ENCODE peak calls at places on chromosomes 2 and 18, in seven cellular contexts. K, V, Q, R, X, D and O are unnamed samples. For H3K9me3, the result is how much of the 10 kb centered on the place peaks cover.

GRCh38 chr2:43225093-43225787 is 1.2 kb downstream of the ZFP36L2 start:
- DNase-seq in K (peak), V (peak), Q (no peak), R (peak), X (peak), D (peak), O (peak)

GRCh38 chr2:102397167-102397566 is 25.8 kb upstream of the IL18RAP start:
- DNase-seq in K (no peak), V (no peak), Q (no peak), R (no peak), X (no peak), D (no peak), O (no peak)

GRCh38 chr2:127681976-127682857 is 6.9 kb upstream of the LIMS2 start:
- DNase-seq in K (no peak), V (no peak), Q (no peak), R (no peak), X (no peak), D (no peak), O (no peak)

GRCh38 chr18:48529796-48530195 is 9.0 kb upstream of the CTIF start:
- DNase-seq in K (no peak), V (no peak), Q (no peak), R (no peak), X (peak), D (no peak), O (no peak)

GRCh38 chr18:48799724-48800315 is 150.9 kb downstream of the SMAD7 start:
- DNase-seq in K (no peak), V (peak), Q (no peak), R (no peak), X (peak), D (no peak), O (no peak)

GRCh38 chr2:190835303-190835930 is 45.2 kb upstream of the GLS start:
- DNase-seq in K (no peak), V (peak), Q (no peak), R (no peak), X (no peak), D (no peak), O (no peak)

GRCh38 chr2:163641986-163642385 is 93.8 kb downstream of the FIGN start:
- DNase-seq in K (no peak), V (no peak), Q (no peak), R (no peak), X (no peak), D (no peak), O (no peak)

GRCh38 chr2:216688731-216689360 is 6.5 kb downstream of the IGFBP5 start:
- DNase-seq in K (no peak), V (no peak), Q (no peak), R (no peak), X (no peak), D (no peak), O (no peak)

GRCh38 chr18:24791736-24792135 is 331.3 kb downstream of the HRH4 start:
- DNase-seq in K (no peak), V (no peak), Q (no peak), R (no peak), X (no peak), D (no peak), O (no peak)

GRCh38 chr18:10020176-10020575 is 106.4 kb downstream of the VAPA start:
- DNase-seq in K (no peak), V (no peak), Q (no peak), R (no peak), X (peak), D (no peak), O (no peak)

GRCh38 chr2:19104503-19104902 is 253.9 kb downstream of the OSR1 start:
- DNase-seq in K (no peak), V (no peak), Q (no peak), R (no peak), X (no peak), D (no peak), O (no peak)

GRCh38 chr2:240405654-240406313 is 29.7 kb upstream of the GPC1 start:
- DNase-seq in K (peak), V (peak), Q (no peak), R (no peak), X (peak), D (no peak), O (no peak)

GRCh38 chr2:131156452-131157149 is 51.5 kb downstream of the PLEKHB2 start:
- DNase-seq in K (peak), V (no peak), Q (no peak), R (no peak), X (peak), D (no peak), O (no peak)

GRCh38 chr18:25830787-25831186 is 259.6 kb downstream of the SS18 start:
- DNase-seq in K (no peak), V (no peak), Q (no peak), R (no peak), X (no peak), D (no peak), O (no peak)

GRCh38 chr2:133993160-133993559 is 260.7 kb upstream of the MGAT5 start:
- DNase-seq in K (no peak), V (no peak), Q (no peak), R (no peak), X (no peak), D (no peak), O (no peak)

GRCh38 chr18:74567805-74568204 is 29.9 kb upstream of the ZNF407 start:
- DNase-seq in K (no peak), V (no peak), Q (no peak), R (no peak), X (peak), D (no peak), O (no peak)

GRCh38 chr18:58541137-58541788 is 87.6 kb downstream of the ALPK2 start:
- DNase-seq in K (no peak), V (no peak), Q (peak), R (no peak), X (peak), D (no peak), O (peak)

DNA sequence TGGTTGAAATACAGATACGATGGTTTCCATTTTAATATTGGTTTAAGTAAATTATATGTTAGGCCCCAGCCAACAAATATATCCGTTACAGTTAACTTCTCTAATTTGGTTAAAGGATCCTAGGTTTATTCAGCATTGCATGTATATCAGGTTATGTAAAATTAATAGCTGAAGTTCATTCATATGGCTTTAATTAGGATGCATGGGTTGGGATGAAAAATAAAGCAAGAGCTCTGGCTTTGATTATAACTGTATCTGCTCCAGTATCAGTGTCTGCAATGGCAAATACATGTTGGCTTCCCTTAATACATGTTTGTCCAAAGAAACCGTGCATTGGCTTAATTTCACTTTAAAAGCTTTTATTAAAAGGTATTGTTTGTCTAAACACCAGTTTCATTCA is 435.7 kb upstream of the SETBP1 start:
- DNase-seq in K (no peak), V (no peak), Q (no peak), R (no peak), X (no peak), D (no peak), O (no peak)
- H3K9me3 ChIP-seq in K (under half), V (under half), Q (under half), R (under half), X (under half), D (under half), O (under half)

GRCh38 chr18:79887181-79888000 is 64.1 kb downstream of the SLC66A2 start:
- DNase-seq in K (peak), V (peak), Q (no peak), R (peak), X (peak), D (no peak), O (no peak)

GRCh38 chr18:79884963-79885728 is 66.3 kb downstream of the SLC66A2 start:
- DNase-seq in K (peak), V (peak), Q (no peak), R (peak), X (peak), D (no peak), O (no peak)

GRCh38 chr18:79888016-79888415 is 63.4 kb downstream of the SLC66A2 start:
- DNase-seq in K (peak), V (no peak), Q (no peak), R (no peak), X (no peak), D (no peak), O (no peak)

GRCh38 chr18:79890638-79891037 is 60.8 kb downstream of the SLC66A2 start:
- DNase-seq in K (no peak), V (no peak), Q (no peak), R (no peak), X (no peak), D (no peak), O (no peak)

DNA sequence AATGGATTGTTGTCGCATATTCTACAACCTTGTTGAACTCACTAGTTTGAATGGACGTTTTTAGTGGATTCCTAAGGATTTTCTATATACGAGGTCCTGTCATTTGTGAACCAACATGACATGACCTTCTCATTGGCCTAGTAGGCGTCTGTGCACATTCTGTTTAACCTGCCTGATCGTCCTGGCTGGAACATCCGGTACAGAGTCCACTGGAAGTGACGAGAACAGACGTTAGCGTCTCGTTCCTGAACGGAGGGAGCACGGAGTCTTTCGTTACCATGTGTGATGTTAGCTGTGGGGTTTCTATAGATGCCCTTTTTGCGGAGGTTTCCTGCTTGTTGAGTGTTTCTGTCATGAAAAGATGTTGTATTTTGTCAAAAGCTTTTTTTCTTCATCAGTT is 61.9 kb downstream of the SLC66A2 start:
- DNase-seq in K (no peak), V (no peak), Q (no peak), R (no peak), X (no peak), D (no peak), O (no peak)
- H3K9me3 ChIP-seq in K (under half), V (under half), Q (under half), R (under half), X (half or more), D (under half), O (under half)

DNA sequence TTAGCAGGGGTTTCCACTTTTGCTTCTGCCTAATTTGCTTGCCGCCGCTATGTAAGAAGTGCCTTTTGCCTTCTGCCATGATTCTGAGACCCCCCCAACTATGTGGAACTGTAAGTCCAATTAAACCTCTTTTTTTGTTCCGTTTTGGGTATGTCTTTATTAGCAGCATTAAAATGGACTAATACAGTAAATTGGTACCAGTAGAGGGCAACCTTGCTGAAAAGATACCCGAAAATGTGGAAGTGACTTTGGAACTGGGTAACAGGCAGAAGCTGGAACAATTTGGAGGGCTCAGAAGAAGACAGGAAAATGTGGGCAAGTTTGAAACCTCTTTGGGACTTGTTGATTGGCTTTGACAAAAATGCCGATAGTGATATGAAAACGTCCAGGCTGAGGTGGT is 216.1 kb upstream of the FSIP2 start:
- DNase-seq in K (no peak), V (no peak), Q (no peak), R (no peak), X (no peak), D (no peak), O (no peak)
- H3K9me3 ChIP-seq in K (under half), V (under half), Q (under half), R (under half), X (under half), D (under half), O (under half)

DNA sequence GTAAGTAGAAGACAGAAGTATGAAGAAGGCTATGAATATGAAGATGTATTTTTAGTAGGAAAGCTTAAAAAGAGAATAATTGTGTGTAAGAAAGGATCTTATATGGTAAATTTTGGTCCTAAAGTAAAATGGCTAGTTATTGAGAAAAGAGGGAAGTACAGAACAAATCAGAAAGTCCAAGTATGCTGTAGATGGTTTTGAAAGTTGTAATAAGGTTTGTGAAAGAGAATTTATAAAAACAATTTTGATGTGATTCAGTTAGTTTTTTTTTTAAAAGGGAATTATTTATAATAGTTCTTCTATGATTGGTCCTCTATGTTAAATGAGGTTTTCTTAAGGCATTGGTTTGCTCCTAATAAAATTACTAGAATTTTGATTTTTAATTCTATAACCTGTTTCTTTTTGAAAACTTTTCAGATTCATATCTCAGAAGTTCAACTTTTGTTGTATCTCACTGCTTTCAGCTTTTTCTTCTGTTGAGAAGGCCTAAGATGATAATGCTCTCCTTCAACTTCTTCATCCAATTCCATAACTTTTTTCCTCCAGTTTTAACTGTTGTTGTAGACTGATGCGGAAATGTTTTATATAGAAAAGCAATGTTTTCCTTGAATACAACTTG is 322.7 kb downstream of the NOL4 start:
- DNase-seq in K (no peak), V (no peak), Q (no peak), R (no peak), X (no peak), D (no peak), O (no peak)
- H3K9me3 ChIP-seq in K (under half), V (under half), Q (under half), R (under half), X (half or more), D (under half), O (under half)

DNA sequence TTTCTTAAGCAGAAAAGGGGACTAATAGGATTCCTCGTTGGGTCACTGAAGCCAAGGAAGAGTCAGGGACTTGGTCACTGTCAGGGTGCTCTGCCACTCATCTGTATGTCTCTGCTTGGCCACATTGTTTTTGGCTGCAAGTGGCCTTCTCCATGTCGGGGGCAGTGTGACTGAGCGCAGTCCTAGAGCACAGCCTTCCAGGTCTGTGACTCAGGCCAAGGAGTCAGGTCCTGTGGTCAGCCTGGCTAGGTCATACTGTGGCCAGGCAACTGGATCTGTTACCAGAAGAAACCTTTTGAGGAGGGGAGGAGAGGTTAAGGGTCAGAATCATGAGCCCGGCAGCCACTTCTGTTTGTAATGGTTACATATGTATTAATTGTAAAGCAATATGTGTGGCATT is 61.3 kb downstream of the GALNT1 start:
- DNase-seq in K (no peak), V (no peak), Q (no peak), R (no peak), X (peak), D (no peak), O (no peak)
- H3K9me3 ChIP-seq in K (under half), V (under half), Q (under half), R (under half), X (under half), D (under half), O (under half)

DNA sequence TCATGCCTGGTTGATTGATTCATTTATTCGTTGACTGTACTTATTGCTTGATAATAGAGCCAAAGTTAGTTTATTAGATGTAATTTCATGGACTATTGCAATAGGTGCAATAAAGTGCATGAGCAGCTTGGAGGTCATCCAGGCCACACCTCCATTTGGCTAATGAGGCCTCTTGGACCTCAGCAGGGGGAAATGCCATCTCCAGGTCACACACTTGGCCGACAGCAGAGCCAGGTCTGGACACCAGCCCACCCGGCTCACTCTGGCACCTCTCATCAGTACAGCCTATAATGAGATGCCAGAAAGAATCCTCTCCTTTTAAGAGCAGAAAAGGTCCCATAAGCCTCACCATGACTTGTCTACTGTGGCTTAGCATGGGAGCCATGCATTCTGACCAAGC is 71.2 kb upstream of the AFF3 start:
- DNase-seq in K (peak), V (peak), Q (no peak), R (no peak), X (no peak), D (peak), O (no peak)
- H3K9me3 ChIP-seq in K (under half), V (under half), Q (under half), R (under half), X (under half), D (under half), O (under half)